ENCODE peak calls at places on chromosomes 4 and X, in seven cellular contexts. W is kidney glomerular epithelial cell, M is BE2C, B is amniotic stem cell, Y is IMR-90, P is NCI-H1105 treated with DMSO at 0.1 percent for 48 hours, C is fibroblast of mammary gland. G is an unnamed sample.

GRCh38 chr4:8794491-8794890 is 77.1 kb downstream of the HMX1 start:
- DNase-seq in B (no peak), M (no peak), P (no peak), Y (no peak), C (no peak), W (no peak), G (no peak)

GRCh38 chrX:40088299-40088625 is 9.5 kb downstream of the BCOR start:
- DNase-seq in P (no peak), W (no peak), C (no peak), B (no peak), M (no peak), Y (no peak), G (no peak)

GRCh38 chrX:86154586-86154985 is 6.3 kb downstream of the DACH2 start:
- DNase-seq in Y (no peak), M (no peak), C (no peak), P (no peak), W (no peak), B (no peak), G (no peak)

GRCh38 chrX:121106484-121107235 is 59.2 kb downstream of the GLUD2 start:
- DNase-seq in W (no peak), P (no peak), M (no peak), Y (no peak), C (no peak), B (no peak), G (no peak)

GRCh38 chrX:68292471-68292870 is 140.8 kb downstream of the OPHN1 start:
- DNase-seq in Y (peak), P (no peak), M (no peak), B (no peak), W (no peak), C (peak), G (peak)

GRCh38 chrX:65920620-65921019 is 119.3 kb downstream of the VSIG4 start:
- DNase-seq in B (no peak), M (no peak), C (no peak), Y (no peak), W (no peak), P (peak), G (no peak)

GRCh38 chrX:44898411-44899221 is 25.6 kb downstream of the KDM6A start:
- DNase-seq in W (no peak), B (no peak), Y (peak), P (peak), M (no peak), C (no peak), G (no peak)

GRCh38 chr4:110970642-110971041 is 347.8 kb upstream of the PITX2 start:
- DNase-seq in C (peak), M (peak), B (peak), P (no peak), Y (peak), W (peak), G (no peak)

GRCh38 chr4:153205028-153205648 is 895 bp downstream of the TRIM2 start:
- DNase-seq in B (no peak), Y (no peak), C (no peak), P (no peak), M (no peak), W (no peak), G (no peak)

GRCh38 chrX:152913354-152913753 is 15.5 kb downstream of the ZNF185 start:
- DNase-seq in C (no peak), W (no peak), B (no peak), P (no peak), Y (no peak), M (no peak), G (no peak)

GRCh38 chr4:1338752-1339414 is 8.1 kb upstream of the UVSSA start:
- DNase-seq in W (no peak), B (no peak), C (no peak), M (no peak), P (no peak), Y (no peak), G (no peak)

G was measured in HS-27A.